ENCODE peak calls at places on chromosomes 5 and 9, in ten cellular contexts. P is LoVo; S is heart right ventricle; D is lung microvascular endothelial cell; N is activated T-cell treated with anti-CD3 and anti-CD28 coated beads, Interleukin-2, amount 50 U/mL, for 24 hours; Y is OCI-LY7; O is Calu3; E is KBM-7; Q is B cell; J is bronchial epithelial cell. R is an unnamed sample.

GRCh38 chr5:108818613-108819272 is 71.0 kb downstream of the FER start:
- DNase-seq in P (no peak), S (no peak), D (peak; percentile 59), N (no peak), Y (no peak), O (no peak), E (no peak), Q (no peak), J (peak; percentile 78), R (no peak)

GRCh38 chr9:78261403-78262001 is 25.6 kb downstream of the CEP78 start:
- DNase-seq in P (peak; percentile 49), S (no peak), D (peak; percentile 34), N (no peak), Y (peak; percentile 54), O (no peak), E (peak; percentile 50), Q (no peak), J (peak; percentile 45), R (no peak)

GRCh38 chr5:88829773-88830172 is 53.2 kb downstream of the MEF2C start:
- DNase-seq in P (no peak), S (no peak), D (peak; percentile 55), N (no peak), Y (peak; percentile 27), O (no peak), E (no peak), Q (no peak), J (no peak), R (no peak)

GRCh38 chr9:133727876-133728441 is 10.2 kb downstream of the SARDH start:
- DNase-seq in P (no peak), S (no peak), D (no peak), N (peak; percentile 16), Y (no peak), O (no peak), E (no peak), Q (peak; percentile 25), J (no peak), R (no peak)

GRCh38 chr5:95862636-95863382 is 40.3 kb upstream of the GLRX start:
- DNase-seq in P (no peak), S (no peak), D (peak; percentile 76), N (peak; percentile 12), Y (no peak), O (no peak), E (peak; percentile 55), Q (no peak), J (peak; percentile 64), R (no peak)

GRCh38 chr9:20611751-20612287 is 10.5 kb downstream of the MLLT3 start:
- DNase-seq in P (peak; percentile 79), S (no peak), D (peak; percentile 33), N (no peak), Y (peak; percentile 12), O (no peak), E (peak; percentile 45), Q (no peak), J (peak; percentile 93), R (no peak)

GRCh38 chr5:148012806-148013205 is 51.0 kb upstream of the SPINK5 start:
- DNase-seq in P (no peak), S (no peak), D (no peak), N (no peak), Y (no peak), O (no peak), E (no peak), Q (no peak), J (peak; percentile 72), R (no peak)

GRCh38 chr5:174008922-174009321 is 20.0 kb downstream of the C5orf47 start:
- DNase-seq in P (no peak), S (no peak), D (no peak), N (no peak), Y (no peak), O (no peak), E (no peak), Q (no peak), J (no peak), R (no peak)

GRCh38 chr5:98309785-98310566 is 463.5 kb upstream of the RGMB start:
- DNase-seq in P (no peak), S (no peak), D (peak; percentile 100), N (no peak), Y (no peak), O (peak; percentile 66), E (peak; percentile 44), Q (no peak), J (peak; percentile 99), R (no peak)